ENCODE peak calls at places on chromosomes 3 and 15, in eight cellular contexts. P is lower lobe of right lung; H is CD4-positive, alpha-beta T cell; Q is ascending aorta; S is mesendoderm; W is heart right ventricle; G is GM23248; A is coronary artery. U is an unnamed sample.

GRCh38 chr3:248841-249520 is 52.4 kb downstream of the CHL1 start:
- DNase-seq in G (no peak), A (no peak), H (no peak), S (no peak), W (no peak), Q (no peak), P (no peak), U (no peak)

GRCh38 chr3:46449755-46450552 is 14.8 kb downstream of the LTF start:
- DNase-seq in Q (no peak), G (peak; percentile 45), W (no peak), A (peak; percentile 66), P (no peak), S (peak; percentile 40), H (no peak), U (no peak)

GRCh38 chr15:25408428-25408827 is 30.4 kb downstream of the UBE3A start:
- DNase-seq in A (no peak), Q (no peak), G (peak; percentile 29), H (no peak), S (no peak), W (no peak), P (no peak), U (no peak)

GRCh38 chr15:69609776-69610175 is 157.2 kb downstream of the RPLP1 start:
- DNase-seq in G (no peak), P (no peak), Q (no peak), A (no peak), W (no peak), S (no peak), H (no peak), U (no peak)

GRCh38 chr3:196179380-196180308 is 31.6 kb downstream of the ZDHHC19 start:
- DNase-seq in S (peak; percentile 52), A (no peak), Q (no peak), G (peak; percentile 49), P (no peak), H (peak; percentile 67), W (no peak), U (no peak)

GRCh38 chr3:71955549-71956373 is 170.8 kb upstream of the PROK2 start:
- DNase-seq in W (peak; percentile 59), Q (no peak), A (peak; percentile 80), P (peak; percentile 66), H (no peak), S (peak; percentile 83), G (peak; percentile 89), U (no peak)

GRCh38 chr15:40256642-40257235 is 17.9 kb downstream of the PAK6 start:
- DNase-seq in W (no peak), A (no peak), P (no peak), H (no peak), S (peak; percentile 66), G (peak; percentile 19), Q (no peak), U (peak; percentile 47)

GRCh38 chr15:74831813-74832495 is 5.5 kb downstream of the CPLX3 start:
- DNase-seq in P (no peak), S (no peak), A (no peak), G (no peak), W (no peak), Q (no peak), H (no peak), U (no peak)

GRCh38 chr15:47582283-47582682 is 135.0 kb upstream of the SEMA6D start:
- DNase-seq in S (no peak), A (no peak), W (no peak), H (no peak), Q (no peak), P (no peak), G (no peak), U (no peak)

GRCh38 chr3:183123891-183124290 is 24.6 kb upstream of the MCCC1 start:
- DNase-seq in H (no peak), G (no peak), W (no peak), A (no peak), S (no peak), P (no peak), Q (no peak), U (no peak)

GRCh38 chr3:108090066-108090700 is 648 bp downstream of the CD47 start:
- DNase-seq in H (peak; percentile 22), Q (no peak), W (no peak), A (peak; percentile 81), S (peak; percentile 57), G (peak; percentile 63), P (peak; percentile 61), U (no peak)

GRCh38 chr15:42577514-42578031 is 2.2 kb downstream of the STARD9 start:
- DNase-seq in Q (no peak), H (no peak), P (no peak), S (peak; percentile 94), W (no peak), G (peak; percentile 78), A (no peak), U (no peak)

GRCh38 chr3:58214484-58215316 is 3.9 kb upstream of the DNASE1L3 start:
- DNase-seq in S (peak; percentile 70), A (peak; percentile 60), G (peak; percentile 63), P (peak; percentile 58), Q (no peak), W (no peak), H (no peak), U (no peak)

GRCh38 chr3:13015286-13016082 is 57.7 kb downstream of the IQSEC1 start:
- DNase-seq in P (peak; percentile 76), Q (no peak), S (no peak), A (no peak), G (no peak), W (peak; percentile 48), H (peak; percentile 45), U (peak; percentile 80)

GRCh38 chr3:27752926-27753325 is 30.8 kb upstream of the EOMES start:
- DNase-seq in G (no peak), Q (no peak), P (no peak), W (no peak), S (no peak), H (no peak), A (no peak), U (no peak)

GRCh38 chr3:180680097-180680430 is 775 bp upstream of the CCDC39 start:
- DNase-seq in S (peak; percentile 75), G (peak; percentile 52), W (no peak), P (no peak), H (no peak), A (no peak), Q (no peak), U (no peak)

GRCh38 chr3:88623709-88624108 is 473.9 kb downstream of the C3orf38 start:
- DNase-seq in Q (no peak), A (no peak), P (no peak), S (no peak), H (no peak), G (no peak), W (no peak), U (no peak)

GRCh38 chr3:141816958-141817357 is 53.8 kb downstream of the GRK7 start:
- DNase-seq in W (no peak), H (no peak), A (no peak), G (peak; percentile 2), P (no peak), S (no peak), Q (no peak), U (no peak)

GRCh38 chr15:71753346-71753745 is 57.0 kb upstream of the NR2E3 start:
- DNase-seq in G (peak; percentile 63), S (no peak), A (no peak), W (no peak), H (no peak), P (no peak), Q (no peak), U (no peak)
- H3K27ac ChIP-seq in G (peak overlapping the region; percentile 27), S (no peak overlapping the region), A (no peak overlapping the region), W (no peak overlapping the region), H (no peak overlapping the region), P (peak overlapping the region; percentile 28), Q (peak overlapping the region; percentile 82), U (no peak overlapping the region)

GRCh38 chr3:160754371-160754854 is 1.6 kb upstream of the PPM1L start:
- DNase-seq in W (peak; percentile 30), A (peak; percentile 76), Q (no peak), G (peak; percentile 72), H (no peak), P (no peak), S (peak; percentile 67), U (peak; percentile 45)

GRCh38 chr3:160748226-160748625 is 7.8 kb upstream of the PPM1L start:
- DNase-seq in Q (no peak), W (no peak), A (no peak), H (no peak), S (no peak), G (no peak), P (no peak), U (no peak)

GRCh38 chr3:160747437-160747836 is 8.6 kb upstream of the PPM1L start:
- DNase-seq in H (no peak), S (no peak), P (no peak), A (no peak), G (no peak), W (no peak), Q (no peak), U (no peak)

GRCh38 chr3:160753953-160754352 is 2.1 kb upstream of the PPM1L start:
- DNase-seq in H (no peak), A (no peak), G (no peak), W (no peak), P (no peak), S (no peak), Q (no peak), U (no peak)

DNA sequence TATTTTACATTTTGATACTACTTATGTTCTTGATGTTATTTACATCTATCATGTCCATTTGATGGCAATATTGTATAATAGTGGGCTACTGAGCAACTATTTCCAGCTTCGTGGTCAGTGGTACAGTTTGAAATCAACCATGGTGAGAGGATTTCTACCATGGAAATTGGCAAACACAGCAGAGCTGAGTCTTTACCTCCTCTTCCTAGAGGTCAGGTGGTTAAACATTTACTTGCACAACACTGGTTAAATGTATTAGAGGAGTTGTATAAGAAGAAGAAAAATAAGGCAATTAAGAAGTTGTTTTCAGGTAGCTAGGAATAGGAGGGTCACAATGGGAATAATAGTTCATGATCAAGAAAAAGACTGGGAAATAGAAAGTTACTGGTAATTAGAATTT is 7.2 kb upstream of the PPM1L start:
- DNase-seq in G (no peak), Q (no peak), A (no peak), P (no peak), H (no peak), S (no peak), W (no peak), U (no peak)
- H3K27ac ChIP-seq in G (no peak overlapping the region), Q (no peak overlapping the region), A (no peak overlapping the region), P (no peak overlapping the region), H (no peak overlapping the region), S (no peak overlapping the region), W (no peak overlapping the region), U (no peak overlapping the region)

DNA sequence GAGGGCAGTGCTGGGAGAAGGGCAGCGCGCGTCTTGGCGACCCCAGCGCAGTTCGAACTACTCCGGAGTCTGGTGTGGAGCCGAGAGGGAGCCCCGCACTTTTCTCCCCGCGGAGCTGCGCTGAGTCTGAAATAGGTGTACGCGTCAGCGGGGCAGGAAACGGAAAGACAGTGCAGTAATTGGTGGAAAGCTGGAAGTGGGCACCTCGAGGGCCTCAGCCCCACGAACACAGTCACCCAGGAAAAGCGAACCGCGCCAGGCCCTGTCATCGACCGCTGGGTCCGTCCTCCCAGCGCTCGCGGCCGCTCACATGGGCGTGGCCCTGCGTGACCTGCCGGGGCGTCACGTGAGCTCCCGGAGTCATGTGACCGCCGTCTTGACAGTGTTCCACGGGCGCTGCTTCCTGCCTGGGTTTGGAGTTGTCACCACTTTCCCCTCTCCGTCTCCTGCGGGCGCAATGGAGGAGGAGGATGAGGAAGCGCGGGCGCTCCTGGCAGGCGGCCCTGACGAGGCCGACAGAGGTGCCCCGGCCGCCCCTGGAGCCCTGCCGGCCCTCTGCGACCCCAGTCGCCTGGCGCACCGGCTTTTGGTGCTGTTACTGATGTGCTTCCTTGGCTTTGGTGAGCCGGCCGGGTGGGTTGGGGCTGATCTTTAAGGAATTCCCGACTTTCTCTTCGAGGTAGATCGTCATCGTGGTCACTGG is at the start of gene MFSD1:
- DNase-seq in W (peak; percentile 96), S (peak; percentile 93), H (peak; percentile 71), P (peak; percentile 99), G (peak; percentile 98), Q (peak; percentile 88), A (peak; percentile 98), U (peak; percentile 100)
- H3K27ac ChIP-seq in W (peak within 1 kb of the TSS; percentile 89), S (no peak within 1 kb of the TSS), H (peak within 1 kb of the TSS; percentile 78), P (peak within 1 kb of the TSS; percentile 88), G (peak within 1 kb of the TSS; percentile 85), Q (peak within 1 kb of the TSS; percentile 89), A (peak within 1 kb of the TSS; percentile 81), U (peak within 1 kb of the TSS; percentile 90)

GRCh38 chr3:52841981-52842340 is 7.1 kb upstream of the MUSTN1 start:
- DNase-seq in S (no peak), G (no peak), P (no peak), A (no peak), W (no peak), Q (no peak), H (no peak), U (no peak)
- H3K27ac ChIP-seq in S (no peak overlapping the region), G (no peak overlapping the region), P (peak overlapping the region; percentile 51), A (peak overlapping the region; percentile 93), W (peak overlapping the region; percentile 80), Q (no peak overlapping the region), H (no peak overlapping the region), U (no peak overlapping the region)

U was measured in left lung.